ENCODE peak calls at places on chromosome 20, in five cellular contexts. N is psoas muscle, K is GM10248, X is amygdala, L is T-helper 17 cell. R is an unnamed sample.

GRCh38 chr20:62918137-62918536 is 8.2 kb downstream of the DIDO1 start:
- DNase-seq in N (no peak), K (no peak), X (no peak), L (no peak), R (no peak)

GRCh38 chr20:57656821-57657536 is 36.8 kb upstream of the ZBP1 start:
- DNase-seq in N (no peak), K (peak; percentile 19), X (no peak), L (no peak), R (no peak)

GRCh38 chr20:8033447-8033846 is 13.9 kb upstream of the TMX4 start:
- DNase-seq in N (no peak), K (no peak), X (no peak), L (no peak), R (no peak)

GRCh38 chr20:34709044-34709835 is 5.1 kb downstream of the TP53INP2 start:
- DNase-seq in N (peak; percentile 85), K (peak; percentile 91), X (peak; percentile 76), L (peak; percentile 74), R (peak; percentile 74)

GRCh38 chr20:17505664-17506517 is 25.3 kb downstream of the BFSP1 start:
- DNase-seq in N (no peak), K (no peak), X (no peak), L (no peak), R (no peak)

GRCh38 chr20:63097336-63097831 is 90.6 kb upstream of the BHLHE23 start:
- DNase-seq in N (no peak), K (no peak), X (no peak), L (peak; percentile 4), R (no peak)

GRCh38 chr20:58673119-58673518 is 19.5 kb upstream of the NPEPL1 start:
- DNase-seq in N (no peak), K (no peak), X (no peak), L (no peak), R (no peak)

GRCh38 chr20:168876-169275 is 11.6 kb downstream of the DEFB127 start:
- DNase-seq in N (no peak), K (no peak), X (no peak), L (no peak), R (no peak)

R was measured in NCI-H2029.